ENCODE peak calls at places on chromosome 20, in six cellular contexts. One of them, this sample, is unnamed. For H3K4me1 and H3F3A, the result is how much of the 10 kb centered on the place peaks cover.

GRCh38 chr20:46058656-46059281 is 29.8 kb downstream of the SLC12A5 start:
- DNase-seq in GM23248: peak
- DNase-seq in PC-3: no peak
- DNase-seq in GM23338: peak
- DNase-seq in PC-9: no peak
- DNase-seq in neural progenitor cell: peak
- DNase-seq in this sample: no peak

GRCh38 chr20:64111841-64112641 is 4.7 kb upstream of the NPBWR2 start:
- DNase-seq in GM23248: no peak
- DNase-seq in neural progenitor cell: no peak
- DNase-seq in GM23338: peak
- DNase-seq in PC-9: peak
- DNase-seq in PC-3: no peak
- DNase-seq in this sample: no peak

GRCh38 chr20:63843778-63844177 is 12.7 kb upstream of the ZBTB46 start:
- DNase-seq in PC-9: peak
- DNase-seq in PC-3: no peak
- DNase-seq in GM23338: no peak
- DNase-seq in GM23248: no peak
- DNase-seq in neural progenitor cell: no peak
- DNase-seq in this sample: no peak

GRCh38 chr20:23415958-23416583 is 5.2 kb downstream of the NAPB start:
- DNase-seq in PC-9: no peak
- DNase-seq in GM23338: no peak
- DNase-seq in GM23248: peak
- DNase-seq in neural progenitor cell: no peak
- DNase-seq in PC-3: no peak
- DNase-seq in this sample: no peak

GRCh38 chr20:6828794-6829423 is 61.4 kb downstream of the BMP2 start:
- DNase-seq in PC-9: no peak
- DNase-seq in GM23248: peak
- DNase-seq in neural progenitor cell: peak
- DNase-seq in GM23338: peak
- DNase-seq in PC-3: peak
- DNase-seq in this sample: peak

GRCh38 chr20:8652396-8652795 is 416.5 kb upstream of the PLCB4 start:
- DNase-seq in PC-3: no peak
- DNase-seq in PC-9: no peak
- DNase-seq in neural progenitor cell: no peak
- DNase-seq in GM23248: no peak
- DNase-seq in GM23338: no peak
- DNase-seq in this sample: no peak

GRCh38 chr20:23340524-23340923 is 10.1 kb upstream of the NXT1 start:
- DNase-seq in GM23248: peak
- DNase-seq in PC-3: peak
- DNase-seq in neural progenitor cell: peak
- DNase-seq in PC-9: peak
- DNase-seq in GM23338: peak
- DNase-seq in this sample: no peak

GRCh38 chr20:36988494-36988966 is 37.0 kb upstream of the SAMHD1 start:
- DNase-seq in PC-9: no peak
- DNase-seq in GM23338: no peak
- DNase-seq in neural progenitor cell: no peak
- DNase-seq in PC-3: peak
- DNase-seq in GM23248: peak
- DNase-seq in this sample: no peak

GRCh38 chr20:17644451-17644850 is 37.6 kb downstream of the RRBP1 start:
- DNase-seq in GM23248: no peak
- DNase-seq in neural progenitor cell: no peak
- DNase-seq in PC-9: no peak
- DNase-seq in GM23338: no peak
- DNase-seq in PC-3: no peak
- DNase-seq in this sample: no peak

GRCh38 chr20:17533396-17533795 is 2.2 kb upstream of the BFSP1 start:
- DNase-seq in GM23248: peak
- DNase-seq in PC-3: peak
- DNase-seq in neural progenitor cell: peak
- DNase-seq in GM23338: peak
- DNase-seq in PC-9: peak
- DNase-seq in this sample: peak

GRCh38 chr20:8330785-8331699 is 199.0 kb downstream of the PLCB1 start:
- DNase-seq in GM23248: no peak
- DNase-seq in PC-3: no peak
- DNase-seq in neural progenitor cell: no peak
- DNase-seq in PC-9: no peak
- DNase-seq in GM23338: no peak
- DNase-seq in this sample: no peak

GRCh38 chr20:17504326-17504897 is 26.8 kb downstream of the BFSP1 start:
- DNase-seq in PC-3: no peak
- DNase-seq in GM23248: no peak
- DNase-seq in PC-9: no peak
- DNase-seq in neural progenitor cell: no peak
- DNase-seq in GM23338: peak
- DNase-seq in this sample: peak

GRCh38 chr20:23234311-23235078 is 116.1 kb upstream of the NXT1 start:
- DNase-seq in GM23248: peak
- DNase-seq in PC-3: no peak
- DNase-seq in PC-9: no peak
- DNase-seq in neural progenitor cell: no peak
- DNase-seq in GM23338: no peak
- DNase-seq in this sample: no peak

GRCh38 chr20:46237221-46237620 is 71.1 kb downstream of the CDH22 start:
- DNase-seq in GM23248: no peak
- DNase-seq in neural progenitor cell: peak
- DNase-seq in PC-9: no peak
- DNase-seq in PC-3: no peak
- DNase-seq in GM23338: peak
- DNase-seq in this sample: no peak

GRCh38 chr20:53291548-53291947 is 302.1 kb downstream of the ZNF217 start:
- DNase-seq in PC-3: peak
- DNase-seq in GM23248: no peak
- DNase-seq in neural progenitor cell: peak
- DNase-seq in PC-9: no peak
- DNase-seq in GM23338: peak
- DNase-seq in this sample: no peak

GRCh38 chr20:7967199-7967844 is 27.1 kb upstream of the HAO1 start:
- DNase-seq in neural progenitor cell: no peak
- DNase-seq in PC-3: peak
- DNase-seq in GM23248: peak
- DNase-seq in GM23338: no peak
- DNase-seq in PC-9: no peak
- DNase-seq in this sample: no peak

GRCh38 chr20:54103067-54103761 is 32.8 kb upstream of the BCAS1 start:
- DNase-seq in neural progenitor cell: peak
- DNase-seq in PC-3: peak
- DNase-seq in GM23248: peak
- DNase-seq in PC-9: no peak
- DNase-seq in GM23338: peak
- DNase-seq in this sample: peak

GRCh38 chr20:1830240-1830639 is 65.0 kb upstream of the SIRPA start:
- DNase-seq in GM23338: no peak
- DNase-seq in PC-3: peak
- DNase-seq in neural progenitor cell: no peak
- DNase-seq in PC-9: peak
- DNase-seq in GM23248: peak
- DNase-seq in this sample: no peak

GRCh38 chr20:56342783-56343182 is 16.0 kb upstream of the FAM210B start:
- DNase-seq in PC-9: no peak
- DNase-seq in PC-3: no peak
- DNase-seq in GM23248: no peak
- DNase-seq in GM23338: no peak
- DNase-seq in neural progenitor cell: no peak
- DNase-seq in this sample: no peak

GRCh38 chr20:56347628-56348305 is 11.0 kb upstream of the FAM210B start:
- DNase-seq in PC-9: no peak
- DNase-seq in GM23248: no peak
- DNase-seq in PC-3: no peak
- DNase-seq in GM23338: peak
- DNase-seq in neural progenitor cell: peak
- DNase-seq in this sample: no peak

GRCh38 chr20:56345911-56346310 is 12.9 kb upstream of the FAM210B start:
- DNase-seq in GM23338: no peak
- DNase-seq in PC-3: no peak
- DNase-seq in neural progenitor cell: no peak
- DNase-seq in GM23248: no peak
- DNase-seq in PC-9: no peak
- DNase-seq in this sample: no peak

GRCh38 chr20:56348306-56348695 is 10.5 kb upstream of the FAM210B start:
- DNase-seq in PC-3: no peak
- DNase-seq in GM23338: no peak
- DNase-seq in neural progenitor cell: no peak
- DNase-seq in PC-9: no peak
- DNase-seq in GM23248: no peak
- DNase-seq in this sample: no peak

DNA sequence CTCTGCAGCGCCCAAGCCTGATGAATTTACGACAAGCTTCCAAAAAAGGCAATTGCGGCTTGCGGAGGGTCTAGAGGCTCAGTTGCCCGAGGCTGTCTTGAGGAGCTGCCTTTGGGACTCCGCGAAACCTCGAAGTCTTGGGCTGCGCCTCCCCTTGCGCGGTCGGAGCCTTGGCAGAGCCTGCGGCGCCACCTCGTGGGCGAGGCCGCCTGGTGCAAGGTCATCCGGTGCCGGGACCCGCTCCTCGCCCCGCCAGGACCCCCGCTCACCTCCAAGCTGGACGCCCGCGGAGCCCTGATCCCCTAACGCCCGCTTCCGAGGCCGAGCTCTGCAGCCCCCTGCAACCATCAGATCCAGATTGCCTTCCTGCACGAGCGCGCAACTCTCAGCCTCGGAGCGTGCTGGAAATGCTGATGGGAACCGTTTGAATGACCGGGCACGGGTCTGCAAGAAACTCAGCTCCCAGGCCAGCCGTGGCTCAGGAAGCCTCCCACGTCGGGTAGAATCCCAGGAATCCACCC is 14.9 kb upstream of the FAM210B start:
- DNase-seq in GM23338: peak
- DNase-seq in PC-3: peak
- DNase-seq in neural progenitor cell: peak
- DNase-seq in PC-9: no peak
- DNase-seq in GM23248: peak
- DNase-seq in this sample: peak
- TF ChIP-seq EZH2 in GM23338: no peak
- TF ChIP-seq EZH2 in PC-3: no peak
- TF ChIP-seq EZH2 in neural progenitor cell: peak
- TF ChIP-seq EZH2 in PC-9: no peak
- TF ChIP-seq EZH2 in GM23248: no peak
- TF ChIP-seq EZH2 in this sample: no peak

DNA sequence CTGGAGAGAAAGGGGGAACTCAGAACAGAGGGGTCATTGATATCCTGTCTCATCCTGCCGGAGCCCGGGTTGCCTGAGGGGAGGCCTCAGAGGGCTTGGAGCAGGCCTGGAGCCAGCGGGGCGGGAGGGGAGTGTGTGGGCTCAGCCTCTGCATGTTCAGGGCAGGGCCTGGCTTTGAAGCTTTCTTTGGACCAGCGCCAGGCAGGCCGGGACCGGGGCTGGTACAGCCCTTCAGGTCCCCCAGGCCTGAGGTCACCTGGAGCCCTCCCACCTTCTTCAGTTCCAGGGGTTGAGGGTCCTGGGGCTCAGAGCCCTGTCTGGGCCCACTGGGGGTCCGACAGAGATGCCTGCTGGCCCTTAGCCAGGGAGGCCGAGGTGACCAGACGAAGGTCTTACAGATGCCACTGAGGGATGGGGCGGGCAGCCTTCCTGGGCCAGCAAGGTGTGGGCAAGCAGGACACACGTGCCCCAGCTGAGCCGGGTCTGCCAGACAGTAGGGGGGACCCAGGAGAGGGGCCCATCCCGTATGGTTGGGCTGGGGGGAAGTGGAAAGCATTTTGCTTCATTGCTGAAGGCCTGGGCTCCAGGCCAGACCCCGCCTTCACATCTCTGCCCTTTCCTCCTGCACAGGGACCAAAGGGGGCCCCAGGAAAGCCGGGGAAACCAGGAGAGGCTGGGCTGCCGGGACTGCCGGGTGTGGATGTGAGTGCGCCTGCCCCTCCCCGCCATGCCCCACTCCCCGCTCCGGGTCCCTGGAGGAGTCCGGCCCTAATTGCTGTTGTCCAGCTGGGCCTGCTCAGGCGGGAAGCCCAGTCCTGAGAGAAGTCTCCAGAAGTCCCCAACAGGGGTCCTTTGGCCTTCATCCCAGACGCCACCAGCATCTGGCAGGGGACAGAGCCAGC is 2.0 kb downstream of the COL9A3 start:
- DNase-seq in neural progenitor cell: no peak
- DNase-seq in GM23248: peak
- DNase-seq in PC-9: peak
- DNase-seq in PC-3: no peak
- DNase-seq in GM23338: no peak
- DNase-seq in this sample: no peak
- H3K4me1 ChIP-seq in neural progenitor cell: under half
- H3K4me1 ChIP-seq in GM23248: under half
- H3K4me1 ChIP-seq in PC-9: under half
- H3K4me1 ChIP-seq in PC-3: under half
- H3K4me1 ChIP-seq in GM23338: under half
- H3K4me1 ChIP-seq in this sample: under half

GRCh38 chr20:47499053-47499452 is 2.6 kb upstream of the NCOA3 start:
- DNase-seq in GM23248: no peak
- DNase-seq in neural progenitor cell: no peak
- DNase-seq in PC-9: no peak
- DNase-seq in GM23338: no peak
- DNase-seq in PC-3: no peak
- DNase-seq in this sample: no peak
- H3F3A ChIP-seq in GM23248: under half
- H3F3A ChIP-seq in neural progenitor cell: under half
- H3F3A ChIP-seq in PC-9: under half
- H3F3A ChIP-seq in GM23338: under half
- H3F3A ChIP-seq in PC-3: under half
- H3F3A ChIP-seq in this sample: under half

GRCh38 chr20:51680067-51680749 is 88.0 kb downstream of the ATP9A start:
- DNase-seq in PC-9: no peak
- DNase-seq in GM23338: no peak
- DNase-seq in PC-3: no peak
- DNase-seq in neural progenitor cell: no peak
- DNase-seq in GM23248: no peak
- DNase-seq in this sample: no peak

GRCh38 chr20:51678041-51678697 is 90.0 kb downstream of the ATP9A start:
- DNase-seq in GM23338: peak
- DNase-seq in PC-3: no peak
- DNase-seq in PC-9: no peak
- DNase-seq in GM23248: no peak
- DNase-seq in neural progenitor cell: peak
- DNase-seq in this sample: no peak

DNA sequence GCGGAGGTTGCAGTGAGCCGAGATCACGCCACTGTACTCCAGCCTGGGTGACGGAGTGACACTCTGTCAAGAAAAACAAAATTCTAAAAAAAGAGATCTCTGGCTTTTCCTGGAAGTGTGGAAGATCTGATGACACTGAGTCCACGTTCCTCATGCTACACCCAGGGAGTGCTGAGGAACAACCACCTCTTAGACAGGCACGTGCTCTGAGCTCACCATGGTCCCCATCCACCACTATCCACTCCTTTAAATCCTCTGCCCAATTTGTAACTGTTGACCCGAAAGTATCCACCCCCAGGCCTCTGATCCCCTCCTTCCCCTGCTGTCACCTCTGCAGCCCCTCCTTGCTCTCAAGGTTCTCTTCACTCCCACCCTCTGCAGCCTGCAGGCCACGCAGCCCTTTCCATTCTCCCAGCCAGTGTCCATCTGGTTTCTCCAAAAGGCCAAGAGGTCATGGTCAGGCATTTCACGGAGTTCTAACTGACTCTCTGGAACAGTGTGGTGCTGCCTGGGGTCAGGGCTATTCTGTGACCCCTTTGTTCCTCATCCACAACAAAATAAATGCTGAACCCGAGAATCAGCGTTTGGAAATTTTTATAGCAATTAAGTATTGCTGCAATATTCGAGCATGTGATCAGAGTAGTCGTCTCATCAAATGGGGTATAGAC is 88.8 kb downstream of the ATP9A start:
- DNase-seq in GM23338: no peak
- DNase-seq in GM23248: no peak
- DNase-seq in neural progenitor cell: no peak
- DNase-seq in PC-3: no peak
- DNase-seq in PC-9: no peak
- DNase-seq in this sample: no peak
- TF ChIP-seq EZH2 in GM23338: no peak
- TF ChIP-seq EZH2 in GM23248: no peak
- TF ChIP-seq EZH2 in neural progenitor cell: no peak
- TF ChIP-seq EZH2 in PC-3: no peak
- TF ChIP-seq EZH2 in PC-9: no peak
- TF ChIP-seq EZH2 in this sample: no peak